ENCODE peak calls at places on chromosomes 1 and 21, in six cellular contexts. R is GM12878, C is MM.1S, B is H9, J is astrocyte, U is Karpas-422. M is an unnamed sample. For H3K27me3, the result is how much of the 10 kb centered on the place peaks cover.

GRCh38 chr1:7207875-7208646 is 422.8 kb downstream of the CAMTA1 start:
- DNase-seq in B (peak), R (no peak), C (peak), J (peak), U (peak), M (peak)

GRCh38 chr1:1232224-1232800 is at the start of gene B3GALT6:
- DNase-seq in U (no peak), R (no peak), B (peak), J (no peak), C (no peak), M (no peak)

GRCh38 chr1:178646821-178647220 is 78.2 kb upstream of the RALGPS2 start:
- DNase-seq in U (no peak), R (no peak), C (no peak), J (no peak), B (no peak), M (no peak)

GRCh38 chr1:186536272-186536905 is 75.5 kb upstream of the PDC start:
- DNase-seq in J (peak), R (no peak), C (no peak), B (no peak), U (no peak), M (no peak)

GRCh38 chr1:161691846-161692245 is 15.2 kb upstream of the FCRLA start:
- DNase-seq in R (no peak), B (no peak), C (peak), J (no peak), U (no peak), M (no peak)

GRCh38 chr1:207995576-207995975 is 84.7 kb upstream of the CD34 start:
- DNase-seq in C (no peak), J (no peak), B (no peak), R (no peak), U (no peak), M (no peak)

GRCh38 chr1:55214214-55214902 is 806 bp downstream of the USP24 start:
- DNase-seq in C (no peak), R (no peak), B (peak), J (no peak), U (peak), M (peak)

GRCh38 chr1:14113841-14114567 is 414.0 kb downstream of the PRDM2 start:
- DNase-seq in U (peak), C (peak), B (peak), J (peak), R (no peak), M (peak)

GRCh38 chr1:13930151-13930550 is 230.2 kb downstream of the PRDM2 start:
- DNase-seq in U (peak), B (peak), J (no peak), C (peak), R (no peak), M (peak)

GRCh38 chr1:85575363-85575995 is 5.1 kb upstream of the CCN1 start:
- DNase-seq in B (no peak), J (no peak), R (no peak), U (no peak), C (no peak), M (no peak)

GRCh38 chr1:33292726-33293340 is 28.1 kb downstream of the A3GALT2 start:
- DNase-seq in B (no peak), R (no peak), C (no peak), U (no peak), J (peak), M (no peak)

GRCh38 chr1:111399792-111400610 is 27.5 kb downstream of the OVGP1 start:
- DNase-seq in R (peak), B (no peak), J (peak), U (peak), C (peak), M (peak)

GRCh38 chr1:173014145-173014544 is 36.6 kb downstream of the TNFSF18 start:
- DNase-seq in R (no peak), B (no peak), C (no peak), U (no peak), J (no peak), M (no peak)

GRCh38 chr1:178871551-178872320 is 859 bp upstream of the ANGPTL1 start:
- DNase-seq in J (no peak), U (no peak), C (no peak), R (no peak), B (no peak), M (no peak)

GRCh38 chr1:67031121-67031520 is 22.8 kb downstream of the SLC35D1 start:
- DNase-seq in B (no peak), U (no peak), J (peak), C (no peak), R (no peak), M (no peak)

DNA sequence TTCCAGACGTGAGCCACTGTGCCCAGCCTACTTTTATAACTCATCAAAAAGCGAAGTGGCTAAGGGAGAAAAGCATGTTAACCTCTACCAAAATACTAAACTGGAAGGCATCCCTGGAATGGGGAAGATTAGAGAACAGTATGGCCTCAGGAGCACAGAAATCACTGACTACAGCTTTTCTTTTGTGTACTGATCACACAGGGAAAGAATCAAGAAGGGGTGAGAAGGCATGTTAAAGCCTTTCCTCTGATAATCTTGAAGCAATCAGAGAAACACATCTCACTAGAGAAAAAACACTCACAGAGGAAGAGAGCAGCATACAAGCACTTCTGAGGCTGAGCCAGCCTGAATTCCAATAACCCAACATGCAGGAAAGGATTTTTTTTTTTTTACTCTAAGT is 10.7 kb downstream of the PCAT6 start:
- DNase-seq in B (no peak), C (no peak), J (peak), R (no peak), U (no peak), M (no peak)
- H3K27me3 ChIP-seq in B (under half), C (under half), J (under half), R (under half), U (under half), M (under half)

DNA sequence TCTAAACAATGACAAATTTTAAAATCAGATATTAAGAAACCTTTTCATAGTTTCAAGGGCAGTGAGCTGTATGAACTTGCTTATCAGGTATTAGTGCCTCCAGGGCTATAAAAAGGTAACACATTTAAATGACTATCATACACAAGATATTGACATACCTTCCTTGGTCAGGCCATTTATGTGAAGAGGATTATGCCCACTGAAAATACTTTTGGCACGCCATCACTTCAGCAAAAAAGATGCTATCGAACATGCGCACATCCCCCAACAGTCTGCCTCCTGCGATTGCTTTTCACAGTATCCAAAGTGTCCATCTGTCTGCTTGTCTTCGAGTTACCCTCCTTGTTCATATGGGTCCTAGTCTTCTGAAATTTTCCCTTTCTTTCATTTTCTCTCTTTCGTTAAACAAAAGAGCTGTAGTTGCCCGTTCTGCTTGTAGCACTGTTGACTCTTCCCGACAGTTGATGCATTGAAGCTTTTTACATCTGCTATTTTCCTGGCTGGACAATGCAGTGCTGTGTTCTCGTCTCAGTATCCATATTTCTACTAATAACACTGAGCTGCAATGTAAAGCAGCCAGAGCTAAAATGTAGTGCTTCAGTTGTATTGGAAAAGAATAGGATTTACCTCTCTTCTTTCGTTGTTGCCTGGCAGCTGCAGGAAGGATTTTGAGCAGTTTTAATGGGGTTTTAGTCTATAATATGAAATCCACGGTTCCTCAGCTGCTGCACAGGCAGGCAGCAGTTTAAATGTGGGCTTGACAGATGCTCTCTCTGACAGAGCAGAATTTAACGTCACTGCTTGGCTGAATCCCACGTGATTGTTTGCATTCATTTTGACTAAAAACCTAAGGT is at the start of gene B3GALT2:
- DNase-seq in R (no peak), B (no peak), C (no peak), J (peak), U (peak), M (peak)
- H3K9ac ChIP-seq in R (no peak), B (no peak), C (no peak), J (peak), U (peak), M (no peak)

GRCh38 chr21:35062016-35062415 is 12.9 kb upstream of the RUNX1 start:
- DNase-seq in B (no peak), R (no peak), J (no peak), C (no peak), U (no peak), M (no peak)

GRCh38 chr21:35070436-35070835 is 21.3 kb upstream of the RUNX1 start:
- DNase-seq in B (no peak), J (no peak), C (no peak), R (no peak), U (no peak), M (no peak)

GRCh38 chr21:35063428-35064172 is 14.5 kb upstream of the RUNX1 start:
- DNase-seq in J (no peak), U (no peak), B (no peak), C (no peak), R (no peak), M (no peak)

GRCh38 chr21:35071347-35071746 is 22.2 kb upstream of the RUNX1 start:
- DNase-seq in U (no peak), C (no peak), R (no peak), B (no peak), J (no peak), M (no peak)

GRCh38 chr21:35066824-35067223 is 17.7 kb upstream of the RUNX1 start:
- DNase-seq in U (no peak), C (no peak), R (no peak), J (no peak), B (no peak), M (no peak)
- H3K27me3 ChIP-seq in U (under half), C (under half), R (under half), J (under half), B (under half), M (under half)

GRCh38 chr1:218412181-218412580 is 67.0 kb downstream of the TGFB2 start:
- DNase-seq in R (no peak), C (no peak), J (peak), U (no peak), B (no peak), M (no peak)

GRCh38 chr1:218408942-218409341 is 63.8 kb downstream of the TGFB2 start:
- DNase-seq in J (no peak), R (no peak), C (no peak), B (no peak), U (no peak), M (no peak)

GRCh38 chr1:218413179-218413578 is 68.0 kb downstream of the TGFB2 start:
- DNase-seq in U (no peak), B (no peak), J (no peak), C (no peak), R (no peak), M (no peak)

GRCh38 chr1:218409946-218410510 is 64.9 kb downstream of the TGFB2 start:
- DNase-seq in B (no peak), J (peak), U (no peak), R (no peak), C (no peak), M (no peak)

DNA sequence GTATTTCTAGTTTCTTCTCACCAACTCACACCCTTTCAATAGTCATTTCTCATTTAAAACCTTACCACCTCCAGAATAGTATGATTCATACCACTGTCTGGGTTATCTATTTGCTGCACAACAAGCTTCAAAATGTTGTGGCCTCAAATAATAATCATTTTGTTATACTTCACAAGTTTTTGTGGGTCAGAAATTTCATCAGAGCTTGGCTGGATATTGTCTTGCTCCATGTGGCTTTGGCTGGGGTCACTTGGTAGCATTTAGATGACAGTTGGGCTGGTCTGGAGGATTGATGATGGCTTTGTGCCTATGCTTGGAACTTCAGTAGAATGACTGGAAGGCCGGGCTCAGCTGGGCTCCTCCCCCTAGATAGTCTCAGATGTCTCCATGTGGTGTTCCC is 66.0 kb downstream of the TGFB2 start:
- DNase-seq in J (peak), U (no peak), R (no peak), C (no peak), B (no peak), M (no peak)
- H3K9ac ChIP-seq in J (no peak), U (no peak), R (no peak), C (no peak), B (no peak), M (no peak)

GRCh38 chr1:8746554-8746953 is 70.9 kb downstream of the RERE start:
- DNase-seq in U (no peak), J (peak), R (no peak), B (no peak), C (no peak), M (no peak)
- H3K27me3 ChIP-seq in U (under half), J (under half), R (under half), B (under half), C (under half), M (under half)